ENCODE peak calls at places on chromosomes 5 and 9, in seven cellular contexts. One of them, this sample, is unnamed.

GRCh38 chr5:149202910-149203451 is 61.7 kb downstream of the ABLIM3 start:
- DNase-seq in HFF-Myc: no peak
- DNase-seq in brain microvascular endothelial cell: no peak
- DNase-seq in progenitor cell of endocrine pancreas: no peak
- DNase-seq in mesothelial cell of epicardium: no peak
- DNase-seq in BJ: no peak
- DNase-seq in adrenal gland: no peak
- DNase-seq in this sample: no peak

GRCh38 chr9:35962126-35962906 is 4.4 kb upstream of the OR2S2 start:
- DNase-seq in HFF-Myc: no peak
- DNase-seq in brain microvascular endothelial cell: peak
- DNase-seq in progenitor cell of endocrine pancreas: no peak
- DNase-seq in mesothelial cell of epicardium: no peak
- DNase-seq in BJ: peak
- DNase-seq in adrenal gland: no peak
- DNase-seq in this sample: no peak

GRCh38 chr9:12775963-12776774 is 1.3 kb downstream of the LURAP1L start:
- DNase-seq in HFF-Myc: peak
- DNase-seq in brain microvascular endothelial cell: peak
- DNase-seq in progenitor cell of endocrine pancreas: peak
- DNase-seq in mesothelial cell of epicardium: peak
- DNase-seq in BJ: no peak
- DNase-seq in adrenal gland: peak
- DNase-seq in this sample: peak

GRCh38 chr5:57054671-57055070 is 102.7 kb upstream of the MIER3 start:
- DNase-seq in HFF-Myc: no peak
- DNase-seq in brain microvascular endothelial cell: no peak
- DNase-seq in progenitor cell of endocrine pancreas: no peak
- DNase-seq in mesothelial cell of epicardium: no peak
- DNase-seq in BJ: no peak
- DNase-seq in adrenal gland: no peak
- DNase-seq in this sample: no peak

GRCh38 chr9:34513567-34514214 is 9.1 kb downstream of the ENHO start:
- DNase-seq in HFF-Myc: no peak
- DNase-seq in brain microvascular endothelial cell: no peak
- DNase-seq in progenitor cell of endocrine pancreas: no peak
- DNase-seq in mesothelial cell of epicardium: no peak
- DNase-seq in BJ: no peak
- DNase-seq in adrenal gland: no peak
- DNase-seq in this sample: no peak

GRCh38 chr5:33824516-33825195 is 67.1 kb downstream of the ADAMTS12 start:
- DNase-seq in HFF-Myc: no peak
- DNase-seq in brain microvascular endothelial cell: peak
- DNase-seq in progenitor cell of endocrine pancreas: no peak
- DNase-seq in mesothelial cell of epicardium: no peak
- DNase-seq in BJ: peak
- DNase-seq in adrenal gland: no peak
- DNase-seq in this sample: peak

GRCh38 chr5:79694652-79695051 is 5.0 kb downstream of the CMYA5 start:
- DNase-seq in HFF-Myc: no peak
- DNase-seq in brain microvascular endothelial cell: peak
- DNase-seq in progenitor cell of endocrine pancreas: no peak
- DNase-seq in mesothelial cell of epicardium: no peak
- DNase-seq in BJ: no peak
- DNase-seq in adrenal gland: no peak
- DNase-seq in this sample: no peak

GRCh38 chr5:100762163-100762562 is 140.9 kb downstream of the ST8SIA4 start:
- DNase-seq in HFF-Myc: no peak
- DNase-seq in brain microvascular endothelial cell: peak
- DNase-seq in progenitor cell of endocrine pancreas: no peak
- DNase-seq in mesothelial cell of epicardium: no peak
- DNase-seq in BJ: no peak
- DNase-seq in adrenal gland: no peak
- DNase-seq in this sample: no peak

GRCh38 chr9:103183569-103184191 is 188.5 kb downstream of the CYLC2 start:
- DNase-seq in HFF-Myc: no peak
- DNase-seq in brain microvascular endothelial cell: no peak
- DNase-seq in progenitor cell of endocrine pancreas: no peak
- DNase-seq in mesothelial cell of epicardium: no peak
- DNase-seq in BJ: no peak
- DNase-seq in adrenal gland: no peak
- DNase-seq in this sample: no peak

GRCh38 chr9:70566743-70567142 is 152.3 kb upstream of the KLF9 start:
- DNase-seq in HFF-Myc: no peak
- DNase-seq in brain microvascular endothelial cell: no peak
- DNase-seq in progenitor cell of endocrine pancreas: no peak
- DNase-seq in mesothelial cell of epicardium: no peak
- DNase-seq in BJ: no peak
- DNase-seq in adrenal gland: no peak
- DNase-seq in this sample: no peak

GRCh38 chr5:180785794-180786221 is 16.8 kb downstream of the MGAT1 start:
- DNase-seq in HFF-Myc: no peak
- DNase-seq in brain microvascular endothelial cell: peak
- DNase-seq in progenitor cell of endocrine pancreas: no peak
- DNase-seq in mesothelial cell of epicardium: peak
- DNase-seq in BJ: peak
- DNase-seq in adrenal gland: no peak
- DNase-seq in this sample: no peak

GRCh38 chr5:163306421-163306820 is 131.0 kb upstream of the CCNG1 start:
- DNase-seq in HFF-Myc: no peak
- DNase-seq in brain microvascular endothelial cell: no peak
- DNase-seq in progenitor cell of endocrine pancreas: no peak
- DNase-seq in mesothelial cell of epicardium: no peak
- DNase-seq in BJ: no peak
- DNase-seq in adrenal gland: no peak
- DNase-seq in this sample: no peak

GRCh38 chr9:127384901-127385300 is 12.1 kb upstream of the SLC2A8 start:
- DNase-seq in HFF-Myc: no peak
- DNase-seq in brain microvascular endothelial cell: no peak
- DNase-seq in progenitor cell of endocrine pancreas: no peak
- DNase-seq in mesothelial cell of epicardium: peak
- DNase-seq in BJ: no peak
- DNase-seq in adrenal gland: no peak
- DNase-seq in this sample: no peak

GRCh38 chr5:93163010-93163663 is 417.9 kb downstream of the NR2F1-AS1 start:
- DNase-seq in HFF-Myc: peak
- DNase-seq in brain microvascular endothelial cell: peak
- DNase-seq in progenitor cell of endocrine pancreas: no peak
- DNase-seq in mesothelial cell of epicardium: no peak
- DNase-seq in BJ: peak
- DNase-seq in adrenal gland: no peak
- DNase-seq in this sample: no peak

GRCh38 chr5:120678279-120678678 is 214.2 kb downstream of the PRR16 start:
- DNase-seq in HFF-Myc: no peak
- DNase-seq in brain microvascular endothelial cell: peak
- DNase-seq in progenitor cell of endocrine pancreas: no peak
- DNase-seq in mesothelial cell of epicardium: no peak
- DNase-seq in BJ: no peak
- DNase-seq in adrenal gland: no peak
- DNase-seq in this sample: no peak

GRCh38 chr5:136056771-136057335 is 28.1 kb downstream of the TGFBI start:
- DNase-seq in HFF-Myc: no peak
- DNase-seq in brain microvascular endothelial cell: no peak
- DNase-seq in progenitor cell of endocrine pancreas: no peak
- DNase-seq in mesothelial cell of epicardium: no peak
- DNase-seq in BJ: no peak
- DNase-seq in adrenal gland: no peak
- DNase-seq in this sample: no peak

GRCh38 chr9:117405950-117406705 is 8.7 kb downstream of the ASTN2 start:
- DNase-seq in HFF-Myc: no peak
- DNase-seq in brain microvascular endothelial cell: no peak
- DNase-seq in progenitor cell of endocrine pancreas: no peak
- DNase-seq in mesothelial cell of epicardium: no peak
- DNase-seq in BJ: no peak
- DNase-seq in adrenal gland: no peak
- DNase-seq in this sample: no peak

GRCh38 chr5:140214831-140215230 is 39.8 kb downstream of the CYSTM1 start:
- DNase-seq in HFF-Myc: peak
- DNase-seq in brain microvascular endothelial cell: peak
- DNase-seq in progenitor cell of endocrine pancreas: no peak
- DNase-seq in mesothelial cell of epicardium: no peak
- DNase-seq in BJ: no peak
- DNase-seq in adrenal gland: no peak
- DNase-seq in this sample: no peak

GRCh38 chr9:102700936-102701335 is 294.2 kb upstream of the CYLC2 start:
- DNase-seq in HFF-Myc: no peak
- DNase-seq in brain microvascular endothelial cell: no peak
- DNase-seq in progenitor cell of endocrine pancreas: no peak
- DNase-seq in mesothelial cell of epicardium: no peak
- DNase-seq in BJ: no peak
- DNase-seq in adrenal gland: no peak
- DNase-seq in this sample: no peak

GRCh38 chr5:133235696-133236426 is 184.0 kb downstream of the HSPA4 start:
- DNase-seq in HFF-Myc: no peak
- DNase-seq in brain microvascular endothelial cell: no peak
- DNase-seq in progenitor cell of endocrine pancreas: no peak
- DNase-seq in mesothelial cell of epicardium: no peak
- DNase-seq in BJ: no peak
- DNase-seq in adrenal gland: no peak
- DNase-seq in this sample: no peak

GRCh38 chr5:133236976-133237375 is 185.2 kb downstream of the HSPA4 start:
- DNase-seq in HFF-Myc: no peak
- DNase-seq in brain microvascular endothelial cell: no peak
- DNase-seq in progenitor cell of endocrine pancreas: no peak
- DNase-seq in mesothelial cell of epicardium: no peak
- DNase-seq in BJ: no peak
- DNase-seq in adrenal gland: no peak
- DNase-seq in this sample: no peak

GRCh38 chr5:133234911-133235310 is 183.1 kb downstream of the HSPA4 start:
- DNase-seq in HFF-Myc: no peak
- DNase-seq in brain microvascular endothelial cell: no peak
- DNase-seq in progenitor cell of endocrine pancreas: no peak
- DNase-seq in mesothelial cell of epicardium: no peak
- DNase-seq in BJ: no peak
- DNase-seq in adrenal gland: no peak
- DNase-seq in this sample: no peak

GRCh38 chr5:133238426-133239205 is 186.8 kb downstream of the HSPA4 start:
- DNase-seq in HFF-Myc: no peak
- DNase-seq in brain microvascular endothelial cell: no peak
- DNase-seq in progenitor cell of endocrine pancreas: no peak
- DNase-seq in mesothelial cell of epicardium: no peak
- DNase-seq in BJ: no peak
- DNase-seq in adrenal gland: no peak
- DNase-seq in this sample: no peak

GRCh38 chr5:133236541-133236951 is 184.7 kb downstream of the HSPA4 start:
- DNase-seq in HFF-Myc: no peak
- DNase-seq in brain microvascular endothelial cell: no peak
- DNase-seq in progenitor cell of endocrine pancreas: no peak
- DNase-seq in mesothelial cell of epicardium: no peak
- DNase-seq in BJ: no peak
- DNase-seq in adrenal gland: no peak
- DNase-seq in this sample: no peak
- TF ChIP-seq CTCF in HFF-Myc: no peak
- TF ChIP-seq CTCF in brain microvascular endothelial cell: no peak
- TF ChIP-seq CTCF in progenitor cell of endocrine pancreas: no peak
- TF ChIP-seq CTCF in mesothelial cell of epicardium: no peak
- TF ChIP-seq CTCF in BJ: no peak
- TF ChIP-seq CTCF in adrenal gland: no peak
- TF ChIP-seq CTCF in this sample: no peak

GRCh38 chr5:73359395-73359794 is 89.2 kb downstream of the FOXD1 start:
- DNase-seq in HFF-Myc: no peak
- DNase-seq in brain microvascular endothelial cell: no peak
- DNase-seq in progenitor cell of endocrine pancreas: no peak
- DNase-seq in mesothelial cell of epicardium: no peak
- DNase-seq in BJ: no peak
- DNase-seq in adrenal gland: no peak
- DNase-seq in this sample: no peak
- TF ChIP-seq CTCF in HFF-Myc: no peak
- TF ChIP-seq CTCF in brain microvascular endothelial cell: no peak
- TF ChIP-seq CTCF in progenitor cell of endocrine pancreas: no peak
- TF ChIP-seq CTCF in mesothelial cell of epicardium: no peak
- TF ChIP-seq CTCF in BJ: no peak
- TF ChIP-seq CTCF in adrenal gland: no peak
- TF ChIP-seq CTCF in this sample: no peak

GRCh38 chr9:17222932-17223331 is 88.1 kb downstream of the CNTLN start:
- DNase-seq in HFF-Myc: no peak
- DNase-seq in brain microvascular endothelial cell: no peak
- DNase-seq in progenitor cell of endocrine pancreas: no peak
- DNase-seq in mesothelial cell of epicardium: no peak
- DNase-seq in BJ: no peak
- DNase-seq in adrenal gland: no peak
- DNase-seq in this sample: no peak

GRCh38 chr9:17216011-17216410 is 81.2 kb downstream of the CNTLN start:
- DNase-seq in HFF-Myc: no peak
- DNase-seq in brain microvascular endothelial cell: no peak
- DNase-seq in progenitor cell of endocrine pancreas: no peak
- DNase-seq in mesothelial cell of epicardium: no peak
- DNase-seq in BJ: no peak
- DNase-seq in adrenal gland: no peak
- DNase-seq in this sample: no peak

GRCh38 chr9:17219261-17219660 is 84.4 kb downstream of the CNTLN start:
- DNase-seq in HFF-Myc: no peak
- DNase-seq in brain microvascular endothelial cell: no peak
- DNase-seq in progenitor cell of endocrine pancreas: no peak
- DNase-seq in mesothelial cell of epicardium: no peak
- DNase-seq in BJ: no peak
- DNase-seq in adrenal gland: no peak
- DNase-seq in this sample: no peak
- TF ChIP-seq CTCF in HFF-Myc: peak
- TF ChIP-seq CTCF in brain microvascular endothelial cell: peak
- TF ChIP-seq CTCF in progenitor cell of endocrine pancreas: no peak
- TF ChIP-seq CTCF in mesothelial cell of epicardium: peak
- TF ChIP-seq CTCF in BJ: peak
- TF ChIP-seq CTCF in adrenal gland: peak
- TF ChIP-seq CTCF in this sample: no peak

GRCh38 chr5:72358925-72359324 is 38.8 kb downstream of the PTCD2 start:
- DNase-seq in HFF-Myc: no peak
- DNase-seq in brain microvascular endothelial cell: no peak
- DNase-seq in progenitor cell of endocrine pancreas: no peak
- DNase-seq in mesothelial cell of epicardium: no peak
- DNase-seq in BJ: no peak
- DNase-seq in adrenal gland: no peak
- DNase-seq in this sample: no peak

GRCh38 chr5:72356361-72356760 is 36.2 kb downstream of the PTCD2 start:
- DNase-seq in HFF-Myc: no peak
- DNase-seq in brain microvascular endothelial cell: no peak
- DNase-seq in progenitor cell of endocrine pancreas: no peak
- DNase-seq in mesothelial cell of epicardium: no peak
- DNase-seq in BJ: no peak
- DNase-seq in adrenal gland: no peak
- DNase-seq in this sample: no peak

GRCh38 chr5:72353046-72353445 is 32.9 kb downstream of the PTCD2 start:
- DNase-seq in HFF-Myc: no peak
- DNase-seq in brain microvascular endothelial cell: peak
- DNase-seq in progenitor cell of endocrine pancreas: no peak
- DNase-seq in mesothelial cell of epicardium: no peak
- DNase-seq in BJ: no peak
- DNase-seq in adrenal gland: no peak
- DNase-seq in this sample: no peak

DNA sequence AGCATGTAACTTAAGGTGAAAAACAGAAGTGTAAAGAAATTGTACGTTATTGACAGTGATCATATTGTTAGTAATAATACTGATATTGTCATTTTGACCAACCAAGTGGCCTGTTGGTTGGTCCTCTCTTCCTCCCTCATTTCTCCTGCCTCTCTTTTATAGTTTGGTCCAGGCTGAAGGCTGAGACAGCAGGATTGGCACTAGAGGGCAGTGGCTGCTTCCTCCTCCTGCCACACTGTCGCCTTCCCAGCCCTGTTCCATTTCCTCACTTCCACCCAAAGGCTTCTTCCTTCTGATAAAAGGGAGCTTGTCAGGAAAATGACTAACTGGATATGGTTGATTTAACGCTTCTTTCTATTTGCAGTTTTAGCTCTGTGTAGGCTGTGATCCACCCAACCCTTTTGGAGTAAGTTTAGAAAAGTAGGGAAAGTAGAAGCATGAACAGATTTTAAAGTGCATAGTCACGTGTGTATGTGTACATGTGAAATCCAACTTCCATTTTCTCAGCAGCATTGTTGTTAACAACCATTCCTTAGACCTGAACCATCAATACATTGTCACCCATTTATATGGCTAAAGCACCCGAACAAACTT is 35.6 kb downstream of the PTCD2 start:
- DNase-seq in HFF-Myc: no peak
- DNase-seq in brain microvascular endothelial cell: peak
- DNase-seq in progenitor cell of endocrine pancreas: no peak
- DNase-seq in mesothelial cell of epicardium: no peak
- DNase-seq in BJ: no peak
- DNase-seq in adrenal gland: peak
- DNase-seq in this sample: no peak
- TF ChIP-seq CTCF in HFF-Myc: peak
- TF ChIP-seq CTCF in brain microvascular endothelial cell: peak
- TF ChIP-seq CTCF in progenitor cell of endocrine pancreas: peak
- TF ChIP-seq CTCF in mesothelial cell of epicardium: no peak
- TF ChIP-seq CTCF in BJ: peak
- TF ChIP-seq CTCF in adrenal gland: no peak
- TF ChIP-seq CTCF in this sample: peak